ENCODE peak calls at places on chromosomes 16 and 17, in nine cellular contexts. Y is mesothelial cell of epicardium; B is HEK293T; P is caudate nucleus; L is epithelial cell of proximal tubule; T is activated CD8-positive, alpha-beta memory T cell treated with anti-CD3 and anti-CD28 coated beads for 1 hour; F is activated CD4-positive, CD25-positive, alpha-beta regulatory T cell; M is T follicular helper cell; R is H7. I is an unnamed sample.

GRCh38 chr16:85245307-85246172 is 133.3 kb upstream of the CIBAR2 start:
- DNase-seq in R (peak; percentile 89), F (no peak), Y (no peak), B (peak; percentile 73), T (peak; percentile 19), P (peak; percentile 10), L (peak; percentile 1), M (peak; percentile 27), I (no peak)

GRCh38 chr17:42984486-42984885 is 4.1 kb downstream of the RUNDC1 start:
- DNase-seq in F (no peak), T (no peak), P (no peak), B (no peak), Y (no peak), R (no peak), L (no peak), M (no peak), I (no peak)

GRCh38 chr17:73516356-73516755 is 127.9 kb downstream of the SDK2 start:
- DNase-seq in T (no peak), L (no peak), M (no peak), F (no peak), Y (no peak), B (no peak), R (peak; percentile 66), P (no peak), I (peak; percentile 44)

GRCh38 chr16:57468346-57468745 is 5.9 kb downstream of the POLR2C start:
- DNase-seq in F (no peak), Y (no peak), L (no peak), B (no peak), T (no peak), R (no peak), M (no peak), P (no peak), I (no peak)

GRCh38 chr17:31900877-31901276 is 631 bp downstream of the UTP6 start:
- DNase-seq in B (peak; percentile 15), P (no peak), R (no peak), M (no peak), T (no peak), F (no peak), L (no peak), Y (no peak), I (no peak)

GRCh38 chr16:84339316-84339715 is 29.0 kb upstream of the ATP2C2 start:
- DNase-seq in T (no peak), P (no peak), Y (no peak), B (no peak), M (no peak), R (no peak), L (no peak), F (no peak), I (no peak)

GRCh38 chr17:773467-774319 is 8.4 kb downstream of the GLOD4 start:
- DNase-seq in L (no peak), M (no peak), B (no peak), P (no peak), R (no peak), Y (no peak), T (no peak), F (no peak), I (no peak)

GRCh38 chr16:3665508-3665907 is 11.0 kb downstream of the DNASE1 start:
- DNase-seq in L (no peak), T (peak; percentile 17), R (peak; percentile 55), B (no peak), P (peak; percentile 11), F (no peak), M (peak; percentile 10), Y (no peak), I (no peak)

GRCh38 chr16:49643429-49644142 is 212.3 kb downstream of the ZNF423 start:
- DNase-seq in F (no peak), Y (no peak), T (no peak), L (no peak), B (no peak), R (peak; percentile 37), P (no peak), M (no peak), I (no peak)

GRCh38 chr17:32156656-32157055 is 14.4 kb downstream of the RHOT1 start:
- DNase-seq in L (no peak), Y (no peak), T (no peak), R (no peak), M (no peak), B (no peak), F (no peak), P (no peak), I (no peak)

GRCh38 chr16:56950455-56950854 is 11.3 kb upstream of the CETP start:
- DNase-seq in L (no peak), M (no peak), R (no peak), P (no peak), B (no peak), T (no peak), Y (no peak), F (no peak), I (no peak)

GRCh38 chr16:3945751-3946603 is 65.5 kb upstream of the CREBBP start:
- DNase-seq in M (no peak), P (no peak), F (no peak), R (peak; percentile 20), T (no peak), Y (peak; percentile 59), L (peak; percentile 86), B (no peak), I (peak; percentile 60)

GRCh38 chr17:60087882-60088669 is 9.4 kb upstream of the HEATR6 start:
- DNase-seq in Y (no peak), P (no peak), B (peak; percentile 72), L (no peak), F (no peak), T (no peak), R (peak; percentile 33), M (no peak), I (no peak)

GRCh38 chr16:27951752-27952151 is 111.8 kb downstream of the GSG1L start:
- DNase-seq in Y (no peak), R (no peak), L (no peak), M (no peak), T (no peak), P (no peak), B (no peak), F (no peak), I (no peak)

GRCh38 chr16:81547194-81547918 is 102.7 kb downstream of the CMIP start:
- DNase-seq in P (no peak), L (no peak), Y (no peak), T (no peak), R (no peak), F (no peak), M (no peak), B (no peak), I (no peak)

GRCh38 chr16:46996391-46996790 is 22.9 kb upstream of the DNAJA2 start:
- DNase-seq in R (peak; percentile 76), B (no peak), Y (no peak), F (no peak), P (no peak), T (no peak), M (no peak), L (no peak), I (no peak)

GRCh38 chr17:77915594-77916021 is 42.9 kb upstream of the TNRC6C start:
- DNase-seq in F (no peak), T (no peak), P (no peak), M (no peak), R (no peak), Y (no peak), L (no peak), B (no peak), I (no peak)

GRCh38 chr16:19499006-19499405 is 22.9 kb downstream of the GDE1 start:
- DNase-seq in F (no peak), L (no peak), B (no peak), T (no peak), R (no peak), M (no peak), P (no peak), Y (no peak), I (no peak)

GRCh38 chr17:83055911-83056582 is 23.4 kb upstream of the METRNL start:
- DNase-seq in L (no peak), R (peak; percentile 14), Y (no peak), B (no peak), M (no peak), P (no peak), F (no peak), T (no peak), I (no peak)

GRCh38 chr17:64747938-64748540 is 85.9 kb upstream of the SMURF2 start:
- DNase-seq in R (no peak), T (no peak), M (no peak), Y (no peak), F (no peak), P (no peak), B (no peak), L (no peak), I (no peak)

GRCh38 chr17:36657763-36658490 is 56.5 kb downstream of the MRM1 start:
- DNase-seq in P (no peak), Y (no peak), M (no peak), B (peak; percentile 41), F (no peak), L (no peak), T (no peak), R (peak; percentile 91), I (peak; percentile 66)

GRCh38 chr16:81940781-81941560 is 70.3 kb downstream of the SDR42E1 start:
- DNase-seq in B (no peak), P (no peak), R (no peak), M (no peak), Y (no peak), F (no peak), T (no peak), L (peak; percentile 10), I (no peak)

I was measured in Right ventricle myocardium inferior.